ENCODE peak calls at places on chromosomes 16 and 17, in four cellular contexts. N is GM23338, F is GM10248, Y is foreskin fibroblast. L is an unnamed sample.

GRCh38 chr17:77734371-77735050 is 224.0 kb upstream of the TNRC6C start:
- DNase-seq in N (peak; percentile 44), F (no peak), Y (peak; percentile 67), L (no peak)

GRCh38 chr17:2364132-2365116 is 27.1 kb downstream of the SGSM2 start:
- DNase-seq in F (no peak), N (no peak), Y (no peak), L (no peak)

GRCh38 chr16:27219161-27219560 is 15.8 kb downstream of the KDM8 start:
- DNase-seq in F (no peak), Y (no peak), N (no peak), L (no peak)

GRCh38 chr17:12421646-12422306 is 243.9 kb upstream of the MYOCD start:
- DNase-seq in Y (no peak), F (peak; percentile 40), N (no peak), L (no peak)

GRCh38 chr17:5065227-5065744 is 13.0 kb upstream of the ZFP3 start:
- DNase-seq in F (no peak), Y (peak; percentile 58), N (no peak), L (no peak)

GRCh38 chr17:58969156-58969555 is 137.5 kb downstream of the TRIM37 start:
- DNase-seq in N (peak; percentile 9), Y (no peak), F (no peak), L (no peak)

GRCh38 chr17:17567631-17568030 is 23.9 kb downstream of the PEMT start:
- DNase-seq in F (no peak), Y (peak; percentile 65), N (no peak), L (no peak)

GRCh38 chr17:16417399-16417798 is 2.0 kb downstream of the TRPV2 start:
- DNase-seq in F (no peak), N (no peak), Y (no peak), L (no peak)

GRCh38 chr17:4900231-4901107 is 1.1 kb downstream of the C17orf107 start:
- DNase-seq in Y (no peak), F (no peak), N (peak; percentile 92), L (peak; percentile 61)

GRCh38 chr17:48213797-48214196 is 106.2 kb downstream of the SNX11 start:
- DNase-seq in N (no peak), Y (no peak), F (no peak), L (no peak)

GRCh38 chr16:26627958-26628357 is 438.8 kb upstream of the C16orf82 start:
- DNase-seq in Y (no peak), F (no peak), N (no peak), L (no peak)

GRCh38 chr17:36468903-36469635 is 17.4 kb upstream of the ZNHIT3 start:
- DNase-seq in F (no peak), N (no peak), Y (no peak), L (no peak)

GRCh38 chr16:17027488-17028129 is 443.2 kb downstream of the XYLT1 start:
- DNase-seq in F (no peak), Y (no peak), N (no peak), L (no peak)

GRCh38 chr17:1732241-1733046 is 7.9 kb downstream of the WDR81 start:
- DNase-seq in N (no peak), Y (no peak), F (no peak), L (no peak)

GRCh38 chr17:30230596-30231125 is 4.8 kb downstream of the SLC6A4 start:
- DNase-seq in Y (peak; percentile 35), N (no peak), F (no peak), L (no peak)

GRCh38 chr17:45279898-45280297 is 18.0 kb upstream of the SPATA32 start:
- DNase-seq in Y (no peak), N (no peak), F (no peak), L (no peak)

GRCh38 chr16:58198739-58199411 is 969 bp upstream of the CSNK2A2 start:
- DNase-seq in N (peak; percentile 17), F (no peak), Y (no peak), L (no peak)

GRCh38 chr17:63405741-63406261 is 40.3 kb downstream of the CYB561 start:
- DNase-seq in F (peak; percentile 47), N (peak; percentile 92), Y (peak; percentile 81), L (peak; percentile 49)

GRCh38 chr17:11935734-11936406 is 61.4 kb downstream of the ZNF18 start:
- DNase-seq in Y (peak; percentile 16), F (no peak), N (peak; percentile 80), L (no peak)

GRCh38 chr16:89194340-89195311 is 5.7 kb downstream of the SLC22A31 start:
- DNase-seq in Y (no peak), F (no peak), N (no peak), L (no peak)

GRCh38 chr17:71801301-71801700 is 319.5 kb upstream of the SOX9 start:
- DNase-seq in N (no peak), Y (peak; percentile 36), F (no peak), L (no peak)

GRCh38 chr17:72719582-72720493 is 372.6 kb downstream of the SLC39A11 start:
- DNase-seq in Y (no peak), F (no peak), N (no peak), L (peak; percentile 25)

GRCh38 chr17:77466140-77466539 is 325.4 kb downstream of the SEC14L1 start:
- DNase-seq in F (no peak), Y (no peak), N (peak; percentile 97), L (no peak)

GRCh38 chr16:11619327-11619851 is 32.7 kb upstream of the LITAF start:
- DNase-seq in N (no peak), F (no peak), Y (no peak), L (no peak)

GRCh38 chr16:27322858-27323780 is 9.3 kb downstream of the IL4R start:
- DNase-seq in N (no peak), F (no peak), Y (no peak), L (no peak)

GRCh38 chr16:51343411-51343810 is 192.3 kb upstream of the SALL1 start:
- DNase-seq in Y (peak; percentile 56), F (no peak), N (no peak), L (no peak)

GRCh38 chr16:55302635-55303034 is 21.4 kb upstream of the IRX6 start:
- DNase-seq in Y (no peak), N (peak; percentile 51), F (no peak), L (no peak)

GRCh38 chr17:29617481-29618271 is 5.0 kb downstream of the CORO6 start:
- DNase-seq in Y (peak; percentile 86), F (peak; percentile 85), N (peak; percentile 86), L (peak; percentile 85)

L was measured in T-helper 1 cell.